ENCODE peak calls at places on chromosomes 11 and 22, in six cellular contexts. Z is A549, T is HepG2, U is GM12878, N is endothelial cell of umbilical vein, X is NB4. B is an unnamed sample.

GRCh38 chr11:118342503-118343161 is at the start of gene CD3D:
- DNase-seq in Z (no peak), T (peak), U (no peak), N (no peak), X (peak), B (peak)

GRCh38 chr11:77141034-77141433 is 13.0 kb downstream of the MYO7A start:
- DNase-seq in Z (no peak), T (peak), U (no peak), N (peak), X (no peak), B (no peak)

GRCh38 chr11:47201015-47201414 is 13.8 kb upstream of the DDB2 start:
- DNase-seq in Z (no peak), T (no peak), U (no peak), N (no peak), X (no peak), B (no peak)

GRCh38 chr11:96340555-96340885 is 2.5 kb downstream of the MAML2 start:
- DNase-seq in Z (no peak), T (no peak), U (no peak), N (no peak), X (no peak), B (no peak)

GRCh38 chr11:135074397-135074998 is 662.5 kb upstream of the B3GAT1 start:
- DNase-seq in Z (no peak), T (no peak), U (no peak), N (peak), X (peak), B (no peak)

GRCh38 chr11:8081591-8082021 is 595 bp downstream of the TUB start:
- DNase-seq in Z (no peak), T (no peak), U (no peak), N (peak), X (no peak), B (no peak)

GRCh38 chr11:9566561-9567063 is 6.9 kb upstream of the WEE1 start:
- DNase-seq in Z (no peak), T (no peak), U (no peak), N (no peak), X (no peak), B (no peak)

GRCh38 chr11:10309163-10310093 is 4.6 kb downstream of the ADM start:
- DNase-seq in Z (peak), T (peak), U (no peak), N (peak), X (no peak), B (peak)

GRCh38 chr11:73175551-73176144 is 33.5 kb upstream of the FCHSD2 start:
- DNase-seq in Z (no peak), T (peak), U (no peak), N (no peak), X (no peak), B (no peak)

GRCh38 chr11:47001666-47002285 is 65.2 kb downstream of the CSTPP1 start:
- DNase-seq in Z (no peak), T (no peak), U (no peak), N (no peak), X (peak), B (no peak)

GRCh38 chr11:73325036-73325981 is 17.2 kb downstream of the ARHGEF17 start:
- DNase-seq in Z (no peak), T (peak), U (peak), N (no peak), X (no peak), B (no peak)

GRCh38 chr22:23248583-23248982 is 68.3 kb downstream of the BCR start:
- DNase-seq in Z (no peak), T (peak), U (no peak), N (peak), X (no peak), B (peak)

GRCh38 chr11:31768744-31769143 is 42.4 kb downstream of the PAX6 start:
- DNase-seq in Z (no peak), T (no peak), U (no peak), N (no peak), X (no peak), B (no peak)

GRCh38 chr22:26674211-26675190 is 17.1 kb downstream of the MIAT start:
- DNase-seq in Z (no peak), T (no peak), U (peak), N (no peak), X (no peak), B (no peak)

GRCh38 chr11:95138448-95138847 is 48.8 kb downstream of the ENDOD1 start:
- DNase-seq in Z (no peak), T (no peak), U (no peak), N (peak), X (no peak), B (peak)

GRCh38 chr11:118398797-118399564 is 2.4 kb upstream of the ATP5MG start:
- DNase-seq in Z (no peak), T (no peak), U (no peak), N (no peak), X (no peak), B (no peak)

GRCh38 chr11:107413352-107413751 is 44.3 kb downstream of the CWF19L2 start:
- DNase-seq in Z (no peak), T (no peak), U (no peak), N (no peak), X (no peak), B (no peak)

GRCh38 chr22:40485813-40486610 is 115.6 kb downstream of the SGSM3 start:
- DNase-seq in Z (no peak), T (no peak), U (no peak), N (no peak), X (no peak), B (no peak)

GRCh38 chr11:15931497-15931896 is 424.8 kb downstream of the SOX6 start:
- DNase-seq in Z (no peak), T (no peak), U (no peak), N (no peak), X (no peak), B (no peak)

GRCh38 chr11:72306186-72306585 is 62.2 kb upstream of the PHOX2A start:
- DNase-seq in Z (no peak), T (no peak), U (no peak), N (no peak), X (no peak), B (no peak)

GRCh38 chr11:7531011-7531410 is 17.2 kb downstream of the PPFIBP2 start:
- DNase-seq in Z (no peak), T (no peak), U (no peak), N (no peak), X (no peak), B (no peak)

GRCh38 chr11:119015054-119015611 is 3.0 kb downstream of the RPS25 start:
- DNase-seq in Z (no peak), T (no peak), U (no peak), N (no peak), X (no peak), B (peak)

GRCh38 chr22:29269731-29270474 is 1.8 kb downstream of the EWSR1 start:
- DNase-seq in Z (no peak), T (peak), U (no peak), N (peak), X (peak), B (no peak)

GRCh38 chr11:128716661-128717210 is 22.9 kb downstream of the FLI1 start:
- DNase-seq in Z (no peak), T (no peak), U (no peak), N (peak), X (no peak), B (no peak)

GRCh38 chr11:104164028-104164520 is at the start of gene PDGFD:
- DNase-seq in Z (peak), T (peak), U (no peak), N (peak), X (peak), B (no peak)

GRCh38 chr11:118909619-118910308 is 16.0 kb downstream of the BCL9L start:
- DNase-seq in Z (no peak), T (no peak), U (no peak), N (no peak), X (no peak), B (no peak)

GRCh38 chr22:24432059-24432853 is 4.9 kb downstream of the ADORA2A start:
- DNase-seq in Z (no peak), T (no peak), U (no peak), N (no peak), X (no peak), B (peak)

GRCh38 chr11:69814902-69815301 is 4.3 kb downstream of the FGF3 start:
- DNase-seq in Z (no peak), T (no peak), U (no peak), N (no peak), X (no peak), B (no peak)

GRCh38 chr11:14500181-14500651 is 605 bp upstream of the COPB1 start:
- DNase-seq in Z (peak), T (peak), U (peak), N (peak), X (peak), B (no peak)

GRCh38 chr11:15493921-15494630 is 379.4 kb downstream of the INSC start:
- DNase-seq in Z (no peak), T (no peak), U (no peak), N (no peak), X (no peak), B (no peak)

GRCh38 chr11:134565343-134565891 is 153.4 kb upstream of the B3GAT1 start:
- DNase-seq in Z (no peak), T (no peak), U (no peak), N (peak), X (no peak), B (no peak)

GRCh38 chr11:3934658-3935057 is 79.2 kb downstream of the STIM1 start:
- DNase-seq in Z (no peak), T (no peak), U (no peak), N (no peak), X (no peak), B (no peak)

GRCh38 chr11:64848779-64849599 is 4.5 kb upstream of the CDC42BPG start:
- DNase-seq in Z (no peak), T (no peak), U (no peak), N (no peak), X (peak), B (peak)

GRCh38 chr11:95375881-95376280 is 144.9 kb upstream of the SESN3 start:
- DNase-seq in Z (no peak), T (no peak), U (no peak), N (no peak), X (no peak), B (no peak)

GRCh38 chr22:36828815-36829214 is 12.0 kb upstream of the PVALB start:
- DNase-seq in Z (no peak), T (no peak), U (no peak), N (no peak), X (peak), B (peak)

GRCh38 chr11:132101861-132102260 is 731.4 kb downstream of the NTM start:
- DNase-seq in Z (no peak), T (no peak), U (no peak), N (no peak), X (no peak), B (no peak)

GRCh38 chr11:12480401-12480800 is 103.0 kb downstream of the PARVA start:
- DNase-seq in Z (no peak), T (no peak), U (no peak), N (no peak), X (no peak), B (no peak)

GRCh38 chr11:84914511-84914910 is 712.6 kb downstream of the DLG2 start:
- DNase-seq in Z (no peak), T (no peak), U (no peak), N (no peak), X (no peak), B (no peak)

GRCh38 chr11:45771194-45771941 is 33.6 kb upstream of the SLC35C1 start:
- DNase-seq in Z (peak), T (peak), U (no peak), N (peak), X (peak), B (peak)

DNA sequence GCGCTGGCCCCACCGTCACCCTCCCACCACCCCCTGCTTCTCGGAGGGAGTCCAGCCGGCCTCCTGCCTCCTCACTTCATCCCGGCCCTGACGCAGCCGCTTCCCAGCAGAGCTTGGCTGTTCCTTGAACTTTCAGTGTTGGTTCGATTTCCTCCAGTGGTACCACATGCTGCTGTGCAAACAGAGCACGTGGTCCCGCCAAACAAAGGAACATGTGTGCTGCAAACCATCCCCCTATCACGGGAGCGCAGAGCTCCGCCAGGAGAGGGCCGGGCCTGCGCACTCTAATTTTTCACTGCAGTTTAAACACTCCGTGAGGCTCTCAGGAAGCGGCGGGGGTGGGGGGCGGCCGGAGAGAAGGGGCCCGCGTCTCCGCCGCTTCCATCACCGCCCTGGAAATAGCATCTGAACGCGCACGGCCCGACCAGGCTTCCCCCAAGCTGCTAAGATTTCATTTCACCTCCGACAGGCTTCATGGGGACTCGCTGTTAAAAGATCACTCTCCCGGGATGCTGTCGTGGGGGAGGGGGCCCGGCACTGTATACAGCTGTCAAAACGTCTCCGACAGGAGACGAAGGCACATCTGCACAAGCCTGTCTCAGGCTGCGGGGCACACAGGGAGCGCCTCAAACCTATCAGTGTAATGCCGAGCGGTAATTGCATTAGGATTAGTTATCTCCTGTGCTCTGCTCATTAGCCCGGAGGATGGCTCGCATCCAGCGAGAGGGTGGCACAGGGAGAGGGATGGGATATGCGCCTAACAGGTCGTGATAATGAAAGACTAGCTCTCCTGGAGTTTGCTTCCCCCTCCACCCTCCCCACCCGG is 269.9 kb upstream of the SORL1-AS1 start:
- DNase-seq in Z (no peak), T (peak), U (no peak), N (peak), X (no peak), B (no peak)
- TF ChIP-seq MYC in Z (no peak), T (peak), U (no peak), N (peak), X (no peak), B (no peak)

DNA sequence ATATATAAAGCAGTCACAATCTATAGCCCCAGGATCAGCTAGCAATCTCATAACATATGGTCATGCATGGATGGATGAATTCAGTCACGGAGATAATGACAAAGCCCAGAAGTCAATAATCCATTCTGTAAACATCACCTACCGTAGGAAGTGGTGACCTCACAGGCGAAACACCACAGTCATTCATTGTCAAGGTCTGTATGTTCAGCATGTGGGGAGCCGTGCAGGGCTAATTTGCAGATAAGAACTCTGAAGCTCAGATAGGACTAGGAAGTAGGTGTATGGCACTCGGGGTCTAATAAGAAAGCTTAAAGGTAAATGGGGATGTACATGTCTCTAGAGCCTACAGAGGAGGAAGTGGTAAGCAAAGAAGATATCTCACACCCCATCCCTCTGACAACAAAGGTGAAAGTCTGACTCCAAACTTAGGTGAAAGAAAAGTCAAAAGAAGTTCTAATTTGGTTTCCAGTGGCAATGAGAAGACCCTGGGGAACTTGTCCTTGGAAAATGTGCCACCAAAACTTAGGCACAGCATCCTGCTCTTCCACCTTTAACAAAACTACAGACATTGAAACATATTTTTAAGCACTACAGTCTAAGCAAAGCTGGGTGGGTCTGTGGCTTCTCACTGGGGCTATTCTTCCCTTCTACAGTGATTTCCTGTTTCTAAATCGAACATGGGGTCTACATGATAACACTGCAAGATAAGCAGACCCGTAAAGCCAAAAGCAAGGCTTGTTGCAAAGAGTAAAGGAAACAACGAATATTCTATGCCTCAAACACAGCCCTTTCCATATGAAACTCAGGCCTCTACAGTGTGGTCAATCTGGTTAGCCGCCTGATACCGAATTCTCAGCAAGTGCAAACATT is 5.2 kb downstream of the CRTAM start:
- DNase-seq in Z (no peak), T (peak), U (no peak), N (no peak), X (no peak), B (no peak)
- TF ChIP-seq MYC in Z (no peak), T (no peak), U (no peak), N (no peak), X (no peak), B (no peak)

DNA sequence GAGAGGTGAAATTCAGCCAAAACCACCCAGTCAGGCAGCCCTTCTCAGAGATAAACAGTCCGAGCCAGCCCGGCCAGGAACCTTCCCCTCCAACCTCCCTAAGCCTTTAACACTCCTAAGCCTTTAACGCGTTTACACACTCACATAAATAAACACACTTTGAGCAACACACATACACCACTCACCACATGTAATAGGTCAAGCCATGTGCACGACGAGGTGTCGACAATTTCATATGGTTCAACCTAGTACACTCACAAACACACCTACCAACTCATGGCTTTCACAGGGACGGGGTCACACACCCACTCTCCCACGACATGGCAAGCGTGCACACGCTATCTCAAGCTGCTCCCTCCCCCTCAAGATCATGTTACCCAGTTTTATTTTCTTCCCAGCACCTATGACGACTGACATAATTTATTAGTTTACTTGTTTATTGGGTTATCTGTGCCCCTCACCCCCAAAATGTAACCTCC is 15.5 kb downstream of the SLC43A1 start:
- DNase-seq in Z (no peak), T (no peak), U (no peak), N (no peak), X (no peak), B (no peak)
- TF ChIP-seq MYC in Z (no peak), T (no peak), U (no peak), N (no peak), X (no peak), B (no peak)

DNA sequence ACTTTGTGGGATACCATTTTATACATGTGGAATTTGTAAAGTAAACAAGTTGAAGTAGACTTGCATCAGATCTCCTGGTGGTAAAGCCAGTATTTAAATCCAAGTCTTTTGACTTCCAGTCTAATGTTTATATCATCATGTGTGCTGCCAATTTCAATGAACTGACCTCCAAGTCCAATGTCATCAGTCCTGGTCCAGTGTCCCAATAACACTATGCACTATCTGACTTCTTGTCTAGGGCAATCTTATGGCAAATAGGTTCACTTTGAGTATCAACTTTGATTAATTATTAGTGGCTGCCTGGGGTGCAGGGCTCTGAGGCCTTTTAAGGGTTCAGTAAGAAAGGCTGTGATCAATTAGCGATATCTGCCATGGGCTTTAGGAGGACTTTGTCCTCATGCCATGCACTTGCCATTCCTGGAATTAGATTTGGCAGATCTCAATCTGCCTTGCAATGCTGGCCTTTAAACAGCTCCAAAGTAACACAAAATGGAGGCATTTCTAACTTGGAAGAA is 9.6 kb upstream of the PTS start:
- DNase-seq in Z (no peak), T (no peak), U (no peak), N (no peak), X (no peak), B (no peak)
- TF ChIP-seq MYC in Z (no peak), T (no peak), U (no peak), N (no peak), X (no peak), B (no peak)

DNA sequence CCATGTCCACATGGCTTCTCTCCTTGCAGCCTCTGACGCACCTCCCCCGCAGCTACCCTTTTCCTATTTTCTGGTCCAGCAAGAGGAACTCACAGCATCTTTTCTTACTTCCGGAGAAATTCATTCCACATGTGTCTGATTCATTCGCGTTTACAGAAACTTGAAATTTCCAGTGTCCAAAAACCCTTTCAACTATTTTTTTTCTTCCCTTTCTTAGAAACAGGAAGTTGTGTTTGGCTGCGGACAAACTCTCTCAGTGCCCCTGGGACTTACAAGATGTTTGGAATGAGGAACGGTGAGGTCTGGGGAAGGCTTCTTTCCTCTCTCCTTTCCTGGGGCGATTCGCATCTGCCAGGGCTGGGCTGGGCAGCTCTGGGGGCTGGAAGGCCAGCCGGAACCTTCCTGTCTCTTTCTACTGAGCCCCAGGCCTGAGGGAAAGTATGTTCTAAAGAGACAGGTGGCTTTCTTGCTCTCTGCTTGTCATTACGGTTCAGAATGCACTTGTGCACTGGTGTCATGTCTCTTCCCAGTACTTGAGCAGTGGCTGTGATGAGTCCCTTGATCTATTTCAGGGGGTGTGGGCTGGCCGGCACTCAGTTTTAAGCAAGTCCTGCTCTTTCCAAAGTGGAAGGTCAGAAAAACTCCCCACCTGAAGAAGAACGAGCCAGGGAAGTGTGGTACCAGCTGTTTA is 27.5 kb downstream of the ADAMTS8 start:
- DNase-seq in Z (no peak), T (no peak), U (no peak), N (no peak), X (peak), B (no peak)
- TF ChIP-seq MYC in Z (no peak), T (no peak), U (no peak), N (no peak), X (no peak), B (no peak)

GRCh38 chr11:63560506-63561179 is 2.5 kb downstream of the PLAAT2 start:
- DNase-seq in Z (no peak), T (no peak), U (no peak), N (no peak), X (no peak), B (no peak)
- TF ChIP-seq MYC in Z (no peak), T (no peak), U (no peak), N (no peak), X (no peak), B (no peak)

GRCh38 chr22:18947905-18948304 is 11.8 kb upstream of the PRODH start:
- DNase-seq in Z (no peak), T (no peak), U (no peak), N (no peak), X (no peak), B (no peak)
- TF ChIP-seq MYC in Z (no peak), T (no peak), U (no peak), N (no peak), X (no peak), B (no peak)

GRCh38 chr11:94084164-94084563 is 44.5 kb upstream of the PANX1 start:
- DNase-seq in Z (no peak), T (no peak), U (no peak), N (no peak), X (no peak), B (no peak)
- TF ChIP-seq MYC in Z (no peak), T (no peak), U (no peak), N (no peak), X (no peak), B (no peak)